ENCODE peak calls at places on chromosomes 2 and 18, in four cellular contexts. X, Z, Y and O are unnamed samples.

GRCh38 chr2:45908316-45909150 is 257.1 kb downstream of the PRKCE start:
- DNase-seq in X (no peak), Z (no peak), Y (no peak), O (no peak)

GRCh38 chr18:42114310-42114943 is 159.4 kb downstream of the PIK3C3 start:
- DNase-seq in X (peak; percentile 80), Z (peak; percentile 75), Y (peak; percentile 70), O (peak; percentile 84)

GRCh38 chr2:33287611-33288010 is 188.8 kb upstream of the RASGRP3 start:
- DNase-seq in X (no peak), Z (no peak), Y (no peak), O (no peak)

GRCh38 chr2:190466819-190467444 is 58.8 kb downstream of the MFSD6 start:
- DNase-seq in X (peak; percentile 4), Z (peak; percentile 25), Y (no peak), O (no peak)

GRCh38 chr2:152694161-152694661 is 23.1 kb downstream of the PRPF40A start:
- DNase-seq in X (no peak), Z (peak; percentile 82), Y (no peak), O (peak; percentile 85)

GRCh38 chr18:7273301-7273911 is 42.5 kb downstream of the LRRC30 start:
- DNase-seq in X (no peak), Z (peak; percentile 28), Y (no peak), O (peak; percentile 74)

GRCh38 chr2:54457326-54458023 is 1.3 kb downstream of the SPTBN1 start:
- DNase-seq in X (peak; percentile 27), Z (no peak), Y (peak; percentile 72), O (peak; percentile 48)

GRCh38 chr2:145287686-145288085 is 767.8 kb upstream of the ZEB2 start:
- DNase-seq in X (no peak), Z (no peak), Y (no peak), O (peak; percentile 3)

GRCh38 chr2:39107724-39108273 is 13.1 kb downstream of the SOS1 start:
- DNase-seq in X (no peak), Z (no peak), Y (no peak), O (no peak)

GRCh38 chr2:235598842-235599531 is 105.1 kb downstream of the AGAP1 start:
- DNase-seq in X (no peak), Z (peak; percentile 38), Y (no peak), O (peak; percentile 54)

GRCh38 chr2:31812051-31812798 is 198.6 kb downstream of the MEMO1 start:
- DNase-seq in X (no peak), Z (peak; percentile 17), Y (no peak), O (peak; percentile 44)

GRCh38 chr2:29376541-29376940 is 261.3 kb downstream of the CLIP4 start:
- DNase-seq in X (no peak), Z (no peak), Y (no peak), O (no peak)

GRCh38 chr18:28040720-28041119 is 136.2 kb downstream of the CDH2 start:
- DNase-seq in X (no peak), Z (peak; percentile 7), Y (no peak), O (peak; percentile 28)

GRCh38 chr2:12514631-12515437 is 201.9 kb upstream of the TRIB2 start:
- DNase-seq in X (no peak), Z (peak; percentile 24), Y (no peak), O (peak; percentile 61)

GRCh38 chr2:53242090-53242489 is 525.5 kb upstream of the CHAC2 start:
- DNase-seq in X (no peak), Z (no peak), Y (no peak), O (no peak)

GRCh38 chr2:222305510-222306392 is 7.0 kb upstream of the PAX3 start:
- DNase-seq in X (no peak), Z (no peak), Y (peak; percentile 55), O (no peak)

GRCh38 chr2:143936758-143937562 is 583.0 kb downstream of the ZEB2 start:
- DNase-seq in X (peak; percentile 47), Z (peak; percentile 31), Y (peak; percentile 57), O (peak; percentile 45)

GRCh38 chr18:75309564-75309963 is 99.0 kb downstream of the TSHZ1 start:
- DNase-seq in X (no peak), Z (no peak), Y (no peak), O (no peak)

GRCh38 chr18:6521804-6522418 is 107.2 kb upstream of the L3MBTL4 start:
- DNase-seq in X (no peak), Z (peak; percentile 47), Y (peak; percentile 73), O (peak; percentile 38)

GRCh38 chr2:70248810-70249438 is 496 bp upstream of the TIA1 start:
- DNase-seq in X (peak; percentile 89), Z (no peak), Y (no peak), O (no peak)

GRCh38 chr2:204892506-204893255 is 347.4 kb downstream of the PARD3B start:
- DNase-seq in X (no peak), Z (peak; percentile 78), Y (no peak), O (peak; percentile 39)
- H3K9ac ChIP-seq in X (no peak overlapping the region), Z (no peak overlapping the region), Y (no peak overlapping the region), O (no peak overlapping the region)

GRCh38 chr2:10812362-10813084 is at the start of gene PDIA6:
- DNase-seq in X (peak; percentile 96), Z (peak; percentile 95), Y (peak; percentile 97), O (peak; percentile 97)

GRCh38 chr2:10814571-10815331 is 2.2 kb upstream of the PDIA6 start:
- DNase-seq in X (no peak), Z (no peak), Y (no peak), O (no peak)

GRCh38 chr2:10814142-10814541 is 1.6 kb upstream of the PDIA6 start:
- DNase-seq in X (no peak), Z (no peak), Y (peak; percentile 48), O (no peak)

GRCh38 chr2:10811552-10811951 is 1.0 kb downstream of the PDIA6 start:
- DNase-seq in X (no peak), Z (no peak), Y (no peak), O (peak; percentile 29)

DNA sequence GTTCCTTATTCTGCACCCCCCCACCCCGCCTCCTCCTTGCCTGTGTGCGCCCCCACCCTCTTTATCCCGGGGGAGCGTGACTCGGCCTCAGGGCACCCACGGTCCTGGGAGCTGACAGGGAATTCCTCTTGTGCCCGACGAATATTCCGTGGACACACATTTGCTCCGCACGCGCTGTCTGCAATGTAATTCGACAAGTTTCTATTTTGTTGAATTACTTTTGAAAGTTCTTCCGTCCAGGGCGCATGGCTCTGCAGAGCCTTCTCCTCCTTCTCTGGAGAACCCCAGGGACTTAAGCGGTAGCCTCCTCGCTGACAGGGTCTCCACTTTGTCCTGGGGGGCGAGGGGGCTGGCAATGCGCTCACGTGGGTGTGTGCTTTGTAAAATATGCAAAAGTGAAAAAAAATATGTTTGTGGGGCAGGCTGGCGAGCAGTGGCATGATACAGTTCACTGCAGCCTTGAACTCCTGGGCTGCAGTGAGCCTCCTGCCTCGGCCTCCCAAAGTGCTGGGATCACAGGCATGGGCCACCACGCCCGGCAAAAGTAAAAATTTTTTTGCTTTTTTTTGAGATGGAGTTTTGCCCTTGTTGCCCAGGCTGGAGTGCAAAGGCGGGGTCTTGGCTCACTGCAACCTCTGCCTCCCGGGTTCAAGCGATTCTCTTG is 632 bp upstream of the PDIA6 start:
- DNase-seq in X (no peak), Z (peak; percentile 36), Y (no peak), O (no peak)
- H3K18ac ChIP-seq in X (peak overlapping the region; percentile 74), Z (peak overlapping the region; percentile 22), Y (no peak overlapping the region), O (no peak overlapping the region)

GRCh38 chr2:237617305-237617982 is 9.9 kb upstream of the LRRFIP1 start:
- DNase-seq in X (no peak), Z (no peak), Y (peak; percentile 9), O (no peak)
- H3K14ac ChIP-seq in X (no peak overlapping the region), Z (peak overlapping the region; percentile 79), Y (no peak overlapping the region), O (no peak overlapping the region)

DNA sequence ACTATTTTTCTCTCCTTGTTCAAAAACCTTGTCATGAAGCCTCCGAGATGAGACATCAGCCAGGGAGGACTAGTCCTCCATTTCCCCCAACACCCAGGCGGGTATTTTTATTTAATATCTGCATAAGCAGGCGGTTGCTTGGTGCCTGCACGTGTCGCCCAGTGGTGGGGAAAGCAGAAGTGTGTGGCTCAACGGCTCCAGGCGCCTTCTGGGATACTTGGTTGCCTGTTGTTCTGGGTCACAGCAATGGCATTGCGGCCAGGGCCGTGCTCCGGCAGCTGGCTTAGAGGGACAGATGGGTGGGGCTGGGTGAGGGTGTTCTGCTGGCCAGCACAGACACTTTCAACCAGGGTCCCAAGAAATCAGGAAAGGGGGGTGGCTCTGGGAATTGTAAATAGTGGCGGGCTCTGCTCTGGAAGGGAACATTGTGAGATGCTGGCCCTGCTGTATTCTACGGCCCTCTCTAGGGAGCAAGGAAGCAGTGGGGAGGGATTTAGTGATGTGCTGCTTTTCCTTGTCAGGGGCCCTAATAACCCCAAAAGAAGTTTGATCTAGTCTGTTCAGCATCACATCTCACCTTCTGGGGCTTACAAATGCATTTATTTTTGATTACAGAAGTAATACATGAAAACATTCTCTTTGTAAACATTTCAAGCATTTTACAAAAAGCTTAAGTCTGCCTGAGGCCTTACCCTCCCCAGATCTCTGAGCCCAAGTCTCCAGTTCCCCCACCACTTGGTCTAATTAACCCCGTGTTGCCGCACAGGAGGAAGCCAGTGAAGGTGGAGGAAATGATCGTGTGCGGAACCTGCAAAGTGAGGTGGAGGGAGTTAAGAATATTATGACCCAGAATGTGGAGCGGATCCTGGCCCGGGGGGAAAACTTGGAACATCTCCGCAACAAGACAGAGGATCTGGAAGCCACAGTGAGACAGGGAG is 1.1 kb downstream of the VAMP8 start:
- DNase-seq in X (no peak), Z (no peak), Y (peak; percentile 50), O (peak; percentile 22)
- H3K9ac ChIP-seq in X (no peak overlapping the region), Z (peak overlapping the region; percentile 13), Y (no peak overlapping the region), O (peak overlapping the region; percentile 43)